ENCODE peak calls at places on chromosomes 2 and 18, in six cellular contexts. One of them, this sample, is unnamed.
A peak's percentile ranks its signal among the peaks of the same experiment; 100 is the strongest.

GRCh38 chr18:10122116-10122515 is 208.3 kb downstream of the VAPA start:
- DNase-seq in H9: no peak
- DNase-seq in CD4-positive, alpha-beta T cell: no peak
- DNase-seq in foreskin keratinocyte: peak; percentile 55
- DNase-seq in epithelial cell of esophagus: peak; percentile 66
- DNase-seq in HFFc6: peak; percentile 88
- DNase-seq in this sample: peak; percentile 53

GRCh38 chr2:177029501-177029900 is 183.1 kb upstream of the HNRNPA3 start:
- DNase-seq in HFFc6: no peak
- DNase-seq in foreskin keratinocyte: no peak
- DNase-seq in CD4-positive, alpha-beta T cell: no peak
- DNase-seq in epithelial cell of esophagus: peak; percentile 30
- DNase-seq in H9: peak; percentile 46
- DNase-seq in this sample: peak; percentile 32

GRCh38 chr2:134450114-134450513 is 196.2 kb downstream of the MGAT5 start:
- DNase-seq in foreskin keratinocyte: no peak
- DNase-seq in epithelial cell of esophagus: no peak
- DNase-seq in H9: no peak
- DNase-seq in CD4-positive, alpha-beta T cell: no peak
- DNase-seq in HFFc6: no peak
- DNase-seq in this sample: no peak

GRCh38 chr2:42164971-42165370 is 4.2 kb upstream of the EML4 start:
- DNase-seq in HFFc6: no peak
- DNase-seq in epithelial cell of esophagus: no peak
- DNase-seq in CD4-positive, alpha-beta T cell: no peak
- DNase-seq in H9: no peak
- DNase-seq in foreskin keratinocyte: no peak
- DNase-seq in this sample: no peak

GRCh38 chr2:138516030-138516704 is 14.6 kb downstream of the SPOPL start:
- DNase-seq in H9: no peak
- DNase-seq in CD4-positive, alpha-beta T cell: no peak
- DNase-seq in foreskin keratinocyte: no peak
- DNase-seq in HFFc6: peak; percentile 22
- DNase-seq in epithelial cell of esophagus: peak; percentile 31
- DNase-seq in this sample: no peak

GRCh38 chr18:72612894-72613537 is 68.9 kb upstream of the CBLN2 start:
- DNase-seq in H9: no peak
- DNase-seq in HFFc6: no peak
- DNase-seq in foreskin keratinocyte: no peak
- DNase-seq in CD4-positive, alpha-beta T cell: no peak
- DNase-seq in epithelial cell of esophagus: no peak
- DNase-seq in this sample: no peak

GRCh38 chr2:68320118-68320641 is 431 bp upstream of the CNRIP1 start:
- DNase-seq in epithelial cell of esophagus: peak; percentile 59
- DNase-seq in HFFc6: no peak
- DNase-seq in H9: peak; percentile 66
- DNase-seq in CD4-positive, alpha-beta T cell: no peak
- DNase-seq in foreskin keratinocyte: peak; percentile 25
- DNase-seq in this sample: peak; percentile 29

GRCh38 chr2:123993728-123994323 is 31.3 kb upstream of the CNTNAP5 start:
- DNase-seq in H9: peak; percentile 59
- DNase-seq in epithelial cell of esophagus: peak; percentile 55
- DNase-seq in foreskin keratinocyte: peak; percentile 2
- DNase-seq in HFFc6: peak; percentile 1
- DNase-seq in CD4-positive, alpha-beta T cell: no peak
- DNase-seq in this sample: peak; percentile 67

GRCh38 chr2:233402346-233402745 is 48.1 kb downstream of the DGKD start:
- DNase-seq in HFFc6: no peak
- DNase-seq in foreskin keratinocyte: no peak
- DNase-seq in H9: no peak
- DNase-seq in CD4-positive, alpha-beta T cell: no peak
- DNase-seq in epithelial cell of esophagus: no peak
- DNase-seq in this sample: no peak

GRCh38 chr2:154240921-154241379 is 369.2 kb downstream of the GALNT13 start:
- DNase-seq in foreskin keratinocyte: no peak
- DNase-seq in CD4-positive, alpha-beta T cell: no peak
- DNase-seq in epithelial cell of esophagus: no peak
- DNase-seq in HFFc6: no peak
- DNase-seq in H9: peak; percentile 57
- DNase-seq in this sample: no peak

GRCh38 chr2:143356341-143356740 is 227.1 kb downstream of the ARHGAP15 start:
- DNase-seq in foreskin keratinocyte: no peak
- DNase-seq in HFFc6: no peak
- DNase-seq in H9: no peak
- DNase-seq in CD4-positive, alpha-beta T cell: no peak
- DNase-seq in epithelial cell of esophagus: no peak
- DNase-seq in this sample: no peak

GRCh38 chr2:237723613-237724012 is 75.0 kb upstream of the RBM44 start:
- DNase-seq in foreskin keratinocyte: peak; percentile 62
- DNase-seq in HFFc6: no peak
- DNase-seq in CD4-positive, alpha-beta T cell: no peak
- DNase-seq in H9: peak; percentile 70
- DNase-seq in epithelial cell of esophagus: peak; percentile 65
- DNase-seq in this sample: peak; percentile 49

GRCh38 chr18:59022167-59022945 is 117.3 kb upstream of the SEC11C start:
- DNase-seq in foreskin keratinocyte: no peak
- DNase-seq in HFFc6: no peak
- DNase-seq in H9: no peak
- DNase-seq in CD4-positive, alpha-beta T cell: no peak
- DNase-seq in epithelial cell of esophagus: no peak
- DNase-seq in this sample: no peak

GRCh38 chr2:240568678-240569522 is 616 bp downstream of the RNPEPL1 start:
- DNase-seq in HFFc6: peak; percentile 33
- DNase-seq in foreskin keratinocyte: no peak
- DNase-seq in CD4-positive, alpha-beta T cell: peak; percentile 70
- DNase-seq in epithelial cell of esophagus: peak; percentile 61
- DNase-seq in H9: no peak
- DNase-seq in this sample: peak; percentile 36

GRCh38 chr2:61543062-61543461 is 4.9 kb upstream of the XPO1 start:
- DNase-seq in H9: no peak
- DNase-seq in CD4-positive, alpha-beta T cell: no peak
- DNase-seq in epithelial cell of esophagus: no peak
- DNase-seq in HFFc6: no peak
- DNase-seq in foreskin keratinocyte: no peak
- DNase-seq in this sample: no peak

GRCh38 chr2:104406273-104406726 is 447.6 kb upstream of the POU3F3 start:
- DNase-seq in epithelial cell of esophagus: peak; percentile 14
- DNase-seq in H9: no peak
- DNase-seq in HFFc6: no peak
- DNase-seq in foreskin keratinocyte: no peak
- DNase-seq in CD4-positive, alpha-beta T cell: no peak
- DNase-seq in this sample: peak; percentile 26

GRCh38 chr2:241308267-241308666 is 7.2 kb downstream of the HDLBP start:
- DNase-seq in foreskin keratinocyte: no peak
- DNase-seq in H9: no peak
- DNase-seq in HFFc6: no peak
- DNase-seq in CD4-positive, alpha-beta T cell: no peak
- DNase-seq in epithelial cell of esophagus: no peak
- DNase-seq in this sample: no peak

GRCh38 chr18:58785171-58785805 is 79.4 kb upstream of the ZNF532 start:
- DNase-seq in CD4-positive, alpha-beta T cell: no peak
- DNase-seq in H9: peak; percentile 56
- DNase-seq in HFFc6: peak; percentile 91
- DNase-seq in foreskin keratinocyte: peak; percentile 100
- DNase-seq in epithelial cell of esophagus: peak; percentile 99
- DNase-seq in this sample: peak; percentile 91

GRCh38 chr2:7593286-7593685 is 676.1 kb downstream of the RNF144A start:
- DNase-seq in CD4-positive, alpha-beta T cell: no peak
- DNase-seq in H9: no peak
- DNase-seq in foreskin keratinocyte: no peak
- DNase-seq in HFFc6: no peak
- DNase-seq in epithelial cell of esophagus: no peak
- DNase-seq in this sample: no peak

GRCh38 chr2:114108819-114109416 is 219.0 kb downstream of the ACTR3 start:
- DNase-seq in epithelial cell of esophagus: no peak
- DNase-seq in foreskin keratinocyte: no peak
- DNase-seq in H9: peak; percentile 34
- DNase-seq in HFFc6: no peak
- DNase-seq in CD4-positive, alpha-beta T cell: no peak
- DNase-seq in this sample: no peak

GRCh38 chr2:57698935-57699449 is 347.6 kb upstream of the VRK2 start:
- DNase-seq in HFFc6: no peak
- DNase-seq in epithelial cell of esophagus: no peak
- DNase-seq in foreskin keratinocyte: no peak
- DNase-seq in H9: no peak
- DNase-seq in CD4-positive, alpha-beta T cell: no peak
- DNase-seq in this sample: no peak

GRCh38 chr2:95056461-95057459 is 31.3 kb downstream of the MAL start:
- DNase-seq in HFFc6: peak; percentile 21
- DNase-seq in CD4-positive, alpha-beta T cell: peak; percentile 23
- DNase-seq in epithelial cell of esophagus: no peak
- DNase-seq in foreskin keratinocyte: no peak
- DNase-seq in H9: no peak
- DNase-seq in this sample: no peak

GRCh38 chr2:234029150-234029733 is 21.3 kb upstream of the SPP2 start:
- DNase-seq in H9: no peak
- DNase-seq in CD4-positive, alpha-beta T cell: no peak
- DNase-seq in foreskin keratinocyte: no peak
- DNase-seq in epithelial cell of esophagus: no peak
- DNase-seq in HFFc6: no peak
- DNase-seq in this sample: no peak

GRCh38 chr2:75464348-75464946 is 96.3 kb downstream of the EVA1A start:
- DNase-seq in foreskin keratinocyte: no peak
- DNase-seq in HFFc6: peak; percentile 8
- DNase-seq in H9: no peak
- DNase-seq in epithelial cell of esophagus: peak; percentile 49
- DNase-seq in CD4-positive, alpha-beta T cell: no peak
- DNase-seq in this sample: peak; percentile 37
- TF ChIP-seq CTCF in foreskin keratinocyte: peak; percentile 91
- TF ChIP-seq CTCF in HFFc6: peak; percentile 90
- TF ChIP-seq CTCF in H9: peak; percentile 80
- TF ChIP-seq CTCF in epithelial cell of esophagus: peak; percentile 89
- TF ChIP-seq CTCF in CD4-positive, alpha-beta T cell: no peak
- TF ChIP-seq CTCF in this sample: peak; percentile 76

DNA sequence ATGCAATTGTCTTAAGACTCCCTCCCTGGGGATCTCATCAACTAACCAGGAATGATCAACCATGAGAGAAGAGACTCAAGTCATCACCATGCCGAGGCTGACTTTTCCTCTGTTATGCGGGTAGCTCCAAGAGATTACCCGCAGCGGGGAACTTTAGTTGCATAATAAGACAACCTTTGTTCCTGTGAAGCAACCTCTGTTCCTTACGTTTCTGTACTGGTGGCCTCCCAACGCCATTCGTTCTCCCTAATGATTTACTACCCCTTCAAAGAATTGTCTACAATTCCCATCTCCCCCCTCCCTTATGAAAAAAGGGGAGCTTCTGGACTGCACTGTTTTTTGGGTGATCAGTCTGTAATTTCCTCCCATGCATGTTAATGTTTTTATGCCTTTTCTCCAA is 66.1 kb upstream of the LRPPRC start:
- DNase-seq in epithelial cell of esophagus: no peak
- DNase-seq in foreskin keratinocyte: no peak
- DNase-seq in CD4-positive, alpha-beta T cell: no peak
- DNase-seq in HFFc6: no peak
- DNase-seq in H9: no peak
- DNase-seq in this sample: no peak
- TF ChIP-seq CTCF in epithelial cell of esophagus: no peak
- TF ChIP-seq CTCF in foreskin keratinocyte: no peak
- TF ChIP-seq CTCF in CD4-positive, alpha-beta T cell: no peak
- TF ChIP-seq CTCF in HFFc6: no peak
- TF ChIP-seq CTCF in H9: no peak
- TF ChIP-seq CTCF in this sample: no peak

DNA sequence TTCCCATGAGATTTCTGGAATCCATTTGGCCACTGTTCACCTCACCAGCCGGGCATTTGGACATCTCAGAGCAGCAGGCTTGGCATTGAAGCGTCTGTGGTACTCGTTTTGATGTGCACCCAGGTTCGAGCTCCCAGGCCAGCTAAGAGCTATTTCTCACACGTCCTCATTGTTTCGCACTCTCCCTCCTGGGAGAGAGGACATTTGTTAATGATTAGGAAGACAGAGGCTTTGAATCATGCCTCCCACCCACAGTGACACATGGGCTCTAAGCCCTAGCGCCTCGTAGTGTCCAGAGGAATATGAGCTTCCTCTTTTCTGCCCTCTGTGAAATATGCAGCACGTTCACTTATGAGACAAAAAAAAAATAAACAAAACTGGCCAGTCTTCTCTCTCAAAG is 361.8 kb downstream of the RND3 start:
- DNase-seq in HFFc6: peak; percentile 76
- DNase-seq in CD4-positive, alpha-beta T cell: no peak
- DNase-seq in H9: no peak
- DNase-seq in epithelial cell of esophagus: peak; percentile 55
- DNase-seq in foreskin keratinocyte: no peak
- DNase-seq in this sample: no peak
- TF ChIP-seq CTCF in HFFc6: peak; percentile 56
- TF ChIP-seq CTCF in CD4-positive, alpha-beta T cell: no peak
- TF ChIP-seq CTCF in H9: no peak
- TF ChIP-seq CTCF in epithelial cell of esophagus: no peak
- TF ChIP-seq CTCF in foreskin keratinocyte: no peak
- TF ChIP-seq CTCF in this sample: no peak

GRCh38 chr18:31821452-31822171 is 60.9 kb upstream of the SLC25A52 start:
- DNase-seq in epithelial cell of esophagus: no peak
- DNase-seq in foreskin keratinocyte: no peak
- DNase-seq in CD4-positive, alpha-beta T cell: no peak
- DNase-seq in H9: no peak
- DNase-seq in HFFc6: no peak
- DNase-seq in this sample: no peak

GRCh38 chr18:31819925-31820229 is 59.2 kb upstream of the SLC25A52 start:
- DNase-seq in HFFc6: no peak
- DNase-seq in foreskin keratinocyte: no peak
- DNase-seq in H9: no peak
- DNase-seq in epithelial cell of esophagus: no peak
- DNase-seq in CD4-positive, alpha-beta T cell: no peak
- DNase-seq in this sample: no peak

DNA sequence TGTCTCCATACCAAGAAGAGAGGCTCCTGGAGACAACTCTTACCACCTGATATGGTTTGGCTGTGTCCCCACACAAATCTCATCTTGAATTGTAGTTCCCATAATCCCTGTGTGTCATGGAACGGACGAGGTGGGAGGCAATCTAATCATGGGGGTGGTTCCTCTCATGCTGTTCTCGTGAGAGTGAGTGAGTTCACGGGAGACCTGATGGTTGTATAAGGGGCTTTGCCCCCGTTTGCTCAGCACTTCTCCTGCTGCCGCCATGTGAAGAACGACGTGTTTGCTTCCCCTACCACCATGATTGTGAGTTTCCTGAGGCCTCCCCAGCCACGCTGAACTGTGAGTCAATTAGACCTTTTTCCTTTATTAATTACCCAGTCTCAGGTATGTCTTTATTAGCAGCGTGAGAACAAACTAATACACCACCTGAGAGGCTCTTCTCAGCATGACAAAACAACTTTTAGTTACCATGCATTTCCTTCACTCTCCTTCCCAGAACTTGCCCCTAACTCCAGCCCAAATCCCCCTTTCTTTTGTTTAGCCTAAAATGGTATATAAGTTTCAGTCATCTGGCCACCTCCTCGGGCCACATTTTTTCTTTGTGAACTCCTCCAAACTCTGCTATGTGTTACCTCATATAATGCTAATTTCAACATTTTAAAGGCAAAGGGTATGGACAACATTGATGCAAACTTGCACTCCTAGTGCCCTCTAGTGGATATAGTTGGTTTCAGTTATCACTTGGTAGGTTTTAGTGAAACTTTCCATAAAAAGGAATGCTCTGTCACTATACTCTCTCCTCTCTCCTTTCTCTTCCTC is 58.6 kb upstream of the SLC25A52 start:
- DNase-seq in epithelial cell of esophagus: peak; percentile 64
- DNase-seq in foreskin keratinocyte: peak; percentile 19
- DNase-seq in HFFc6: peak; percentile 52
- DNase-seq in H9: peak; percentile 58
- DNase-seq in CD4-positive, alpha-beta T cell: no peak
- DNase-seq in this sample: peak; percentile 62
- TF ChIP-seq CTCF in epithelial cell of esophagus: peak; percentile 74
- TF ChIP-seq CTCF in foreskin keratinocyte: peak; percentile 86
- TF ChIP-seq CTCF in HFFc6: peak; percentile 87
- TF ChIP-seq CTCF in H9: peak; percentile 91
- TF ChIP-seq CTCF in CD4-positive, alpha-beta T cell: peak; percentile 89
- TF ChIP-seq CTCF in this sample: peak; percentile 58

GRCh38 chr2:216695401-216695821 is at the start of gene IGFBP5:
- DNase-seq in CD4-positive, alpha-beta T cell: no peak
- DNase-seq in H9: peak; percentile 86
- DNase-seq in epithelial cell of esophagus: peak; percentile 54
- DNase-seq in HFFc6: peak; percentile 40
- DNase-seq in foreskin keratinocyte: no peak
- DNase-seq in this sample: peak; percentile 85
- TF ChIP-seq CTCF in CD4-positive, alpha-beta T cell: no peak
- TF ChIP-seq CTCF in H9: peak; percentile 39
- TF ChIP-seq CTCF in epithelial cell of esophagus: no peak
- TF ChIP-seq CTCF in HFFc6: peak; percentile 34
- TF ChIP-seq CTCF in foreskin keratinocyte: peak; percentile 9
- TF ChIP-seq CTCF in this sample: no peak